ENCODE peak calls at places on chromosomes 16 and 17, in six cellular contexts. F is hypothalamus; I is activated naive CD8-positive, alpha-beta T cell treated with anti-CD3 and anti-CD28 coated beads, Interleukin-2, amount 50 U/mL, for 24 hours; C is ascending aorta; R is choroid plexus epithelial cell; Z is stimulated activated CD4-positive, alpha-beta T cell treated with anti-CD3 and anti-CD28 coated beads, Interleukin-2, amount 100 ng/mL, for 48 hours. U is an unnamed sample.

GRCh38 chr16:29877266-29877961 is 14.4 kb upstream of the CDIPT start:
- DNase-seq in F (no peak), I (peak; percentile 66), C (no peak), R (peak; percentile 46), Z (peak; percentile 33), U (no peak)

GRCh38 chr17:40553694-40554534 is 11.4 kb downstream of the CCR7 start:
- DNase-seq in F (no peak), I (peak; percentile 33), C (peak; percentile 74), R (peak; percentile 83), Z (no peak), U (no peak)

GRCh38 chr17:9241371-9241712 is 220.0 kb downstream of the NTN1 start:
- DNase-seq in F (peak; percentile 69), I (no peak), C (peak; percentile 84), R (no peak), Z (no peak), U (no peak)

GRCh38 chr16:88805340-88805715 is 1.7 kb downstream of the CDT1 start:
- DNase-seq in F (no peak), I (no peak), C (no peak), R (no peak), Z (no peak), U (no peak)

GRCh38 chr17:66807182-66807581 is 27.7 kb upstream of the CACNG5 start:
- DNase-seq in F (no peak), I (no peak), C (no peak), R (no peak), Z (no peak), U (no peak)

GRCh38 chr17:18858567-18859245 is 775 bp downstream of the PRPSAP2 start:
- DNase-seq in F (no peak), I (no peak), C (peak; percentile 8), R (peak; percentile 15), Z (no peak), U (no peak)

GRCh38 chr17:29279397-29280070 is 14.4 kb downstream of the NUFIP2 start:
- DNase-seq in F (no peak), I (no peak), C (no peak), R (no peak), Z (no peak), U (no peak)

GRCh38 chr16:53041196-53041977 is 11.3 kb downstream of the CHD9NB start:
- DNase-seq in F (no peak), I (no peak), C (no peak), R (peak; percentile 80), Z (no peak), U (no peak)

GRCh38 chr16:27450836-27451341 is 48.9 kb downstream of the IL21R start:
- DNase-seq in F (no peak), I (peak; percentile 45), C (no peak), R (peak; percentile 82), Z (no peak), U (no peak)

GRCh38 chr17:14919049-14919545 is 346.0 kb downstream of the PMP22 start:
- DNase-seq in F (no peak), I (no peak), C (no peak), R (peak; percentile 26), Z (no peak), U (no peak)

GRCh38 chr16:89829630-89830437 is 1.6 kb downstream of the SPIRE2 start:
- DNase-seq in F (no peak), I (no peak), C (no peak), R (no peak), Z (no peak), U (no peak)

GRCh38 chr16:2871926-2872325 is 11.1 kb upstream of the FLYWCH2 start:
- DNase-seq in F (no peak), I (no peak), C (no peak), R (no peak), Z (no peak), U (no peak)

GRCh38 chr16:23629516-23629915 is 11.6 kb downstream of the PALB2 start:
- DNase-seq in F (no peak), I (no peak), C (no peak), R (no peak), Z (no peak), U (no peak)

GRCh38 chr17:74190807-74191206 is 12.7 kb upstream of the RPL38 start:
- DNase-seq in F (no peak), I (no peak), C (no peak), R (no peak), Z (no peak), U (no peak)

GRCh38 chr17:81184596-81184995 is 18.6 kb upstream of the AATK start:
- DNase-seq in F (no peak), I (no peak), C (no peak), R (no peak), Z (no peak), U (no peak)

GRCh38 chr17:65547253-65547670 is 14.2 kb downstream of the AXIN2 start:
- DNase-seq in F (no peak), I (no peak), C (no peak), R (no peak), Z (no peak), U (no peak)

GRCh38 chr16:55471448-55472097 is 7.4 kb upstream of the MMP2 start:
- DNase-seq in F (no peak), I (no peak), C (peak; percentile 44), R (peak; percentile 88), Z (no peak), U (no peak)

GRCh38 chr17:2212328-2212981 is 91.1 kb downstream of the SMG6 start:
- DNase-seq in F (no peak), I (no peak), C (peak; percentile 86), R (peak; percentile 90), Z (no peak), U (no peak)

GRCh38 chr16:21233045-21233520 is 416 bp upstream of the ANKS4B start:
- DNase-seq in F (no peak), I (no peak), C (no peak), R (no peak), Z (no peak), U (no peak)

GRCh38 chr16:25063865-25064264 is 47.7 kb upstream of the LCMT1 start:
- DNase-seq in F (no peak), I (no peak), C (no peak), R (peak; percentile 61), Z (no peak), U (no peak)

GRCh38 chr16:81526935-81527334 is 82.3 kb downstream of the CMIP start:
- DNase-seq in F (no peak), I (no peak), C (no peak), R (peak; percentile 91), Z (no peak), U (no peak)

GRCh38 chr16:8572919-8573724 is 17.2 kb downstream of the TMEM114 start:
- DNase-seq in F (no peak), I (no peak), C (no peak), R (peak; percentile 82), Z (no peak), U (no peak)

GRCh38 chr17:81502471-81503017 is 10.1 kb downstream of the ACTG1 start:
- DNase-seq in F (no peak), I (no peak), C (no peak), R (no peak), Z (no peak), U (no peak)

GRCh38 chr16:58421529-58421928 is 29.3 kb downstream of the GINS3 start:
- DNase-seq in F (no peak), I (no peak), C (no peak), R (no peak), Z (no peak), U (no peak)

GRCh38 chr16:2852003-2852730 is 5.8 kb downstream of the PRSS22 start:
- DNase-seq in F (no peak), I (no peak), C (no peak), R (no peak), Z (no peak), U (no peak)